ENCODE peak calls at places on chromosome 9, in nine cellular contexts. X is H9, N is hepatocyte, M is esophagus squamous epithelium, K is psoas muscle, V is GM13976, Z is IMR-90, H is fibroblast of lung, I is foreskin fibroblast. S is an unnamed sample.

GRCh38 chr9:84702469-84702868 is 32.9 kb downstream of the NTRK2 start:
- DNase-seq in N (no peak), M (no peak), Z (no peak), I (no peak), H (no peak), V (no peak), K (no peak), X (no peak), S (no peak)

GRCh38 chr9:128553695-128554094 is 1.3 kb downstream of the SPTAN1 start:
- DNase-seq in I (peak; percentile 87), K (no peak), N (peak; percentile 45), M (no peak), H (peak; percentile 75), V (no peak), Z (peak; percentile 86), X (no peak), S (no peak)

GRCh38 chr9:104872959-104873850 is 54.8 kb downstream of the ABCA1 start:
- DNase-seq in M (no peak), V (no peak), H (peak; percentile 98), I (peak; percentile 95), K (peak; percentile 58), N (peak; percentile 55), Z (peak; percentile 97), X (no peak), S (no peak)

GRCh38 chr9:101326501-101326900 is 58.3 kb downstream of the BAAT start:
- DNase-seq in X (no peak), N (no peak), H (peak; percentile 17), K (no peak), V (no peak), I (no peak), M (no peak), Z (no peak), S (no peak)

GRCh38 chr9:125966959-125967711 is 220.0 kb downstream of the PBX3 start:
- DNase-seq in H (peak; percentile 10), X (no peak), V (peak; percentile 6), I (no peak), M (no peak), K (no peak), N (no peak), Z (no peak), S (no peak)

GRCh38 chr9:108039491-108039890 is 549.9 kb upstream of the KLF4 start:
- DNase-seq in N (no peak), V (no peak), Z (no peak), M (no peak), K (no peak), I (peak; percentile 30), H (no peak), X (no peak), S (no peak)

GRCh38 chr9:113875917-113876805 is at the start of gene ZNF618:
- DNase-seq in N (peak; percentile 67), V (peak; percentile 70), H (no peak), M (no peak), X (no peak), I (peak; percentile 64), Z (no peak), K (peak; percentile 61), S (peak; percentile 68)

GRCh38 chr9:103899836-103900235 is 194.3 kb upstream of the SMC2 start:
- DNase-seq in N (no peak), I (no peak), K (no peak), M (no peak), H (no peak), X (no peak), V (no peak), Z (no peak), S (no peak)

GRCh38 chr9:35948901-35949318 is 9.0 kb downstream of the OR2S2 start:
- DNase-seq in K (no peak), X (peak; percentile 47), H (no peak), Z (no peak), I (no peak), M (no peak), N (no peak), V (no peak), S (no peak)

GRCh38 chr9:94147776-94148175 is 63.5 kb downstream of the PTPDC1 start:
- DNase-seq in N (no peak), K (no peak), V (peak; percentile 5), H (no peak), Z (no peak), M (no peak), X (no peak), I (no peak), S (no peak)

GRCh38 chr9:125203259-125203658 is 2.9 kb downstream of the RABEPK start:
- DNase-seq in Z (peak; percentile 46), K (no peak), X (no peak), I (peak; percentile 19), V (no peak), M (no peak), N (no peak), H (no peak), S (no peak)

GRCh38 chr9:18979367-18979766 is 53.6 kb downstream of the SAXO1 start:
- DNase-seq in X (no peak), Z (peak; percentile 71), V (no peak), M (no peak), H (peak; percentile 53), N (peak; percentile 27), K (no peak), I (peak; percentile 80), S (no peak)

GRCh38 chr9:86424246-86424891 is 70.2 kb upstream of the TUT7 start:
- DNase-seq in H (peak; percentile 59), N (no peak), M (no peak), I (peak; percentile 55), V (no peak), X (no peak), K (no peak), Z (peak; percentile 53), S (no peak)

GRCh38 chr9:4258321-4259093 is 41.4 kb downstream of the GLIS3 start:
- DNase-seq in V (no peak), N (no peak), K (no peak), H (peak; percentile 83), X (no peak), M (no peak), I (peak; percentile 48), Z (peak; percentile 87), S (no peak)

GRCh38 chr9:93644397-93645088 is 68.2 kb downstream of the PHF2 start:
- DNase-seq in H (no peak), Z (no peak), X (no peak), M (no peak), V (no peak), I (no peak), K (peak; percentile 72), N (no peak), S (no peak)

GRCh38 chr9:122179690-122180074 is 20.0 kb downstream of the MORN5 start:
- DNase-seq in X (no peak), H (peak; percentile 4), N (peak; percentile 62), M (no peak), I (peak; percentile 37), V (no peak), Z (peak; percentile 29), K (no peak), S (no peak)

GRCh38 chr9:34612788-34613390 is 992 bp upstream of the RPP25L start:
- DNase-seq in K (peak; percentile 84), N (peak; percentile 92), V (peak; percentile 80), X (peak; percentile 86), I (peak; percentile 89), Z (peak; percentile 67), H (peak; percentile 54), M (no peak), S (peak; percentile 81)

GRCh38 chr9:13189362-13189761 is 90.1 kb downstream of the MPDZ start:
- DNase-seq in X (no peak), N (no peak), V (no peak), M (no peak), H (no peak), I (no peak), Z (no peak), K (no peak), S (no peak)

GRCh38 chr9:114608525-114608796 is 2.6 kb upstream of the TMEM268 start:
- DNase-seq in I (no peak), N (no peak), X (no peak), M (no peak), Z (no peak), K (no peak), V (no peak), H (no peak), S (no peak)

GRCh38 chr9:23563497-23563896 is 262.5 kb downstream of the ELAVL2 start:
- DNase-seq in Z (no peak), H (peak; percentile 68), V (no peak), N (no peak), K (no peak), X (no peak), M (no peak), I (no peak), S (no peak)

DNA sequence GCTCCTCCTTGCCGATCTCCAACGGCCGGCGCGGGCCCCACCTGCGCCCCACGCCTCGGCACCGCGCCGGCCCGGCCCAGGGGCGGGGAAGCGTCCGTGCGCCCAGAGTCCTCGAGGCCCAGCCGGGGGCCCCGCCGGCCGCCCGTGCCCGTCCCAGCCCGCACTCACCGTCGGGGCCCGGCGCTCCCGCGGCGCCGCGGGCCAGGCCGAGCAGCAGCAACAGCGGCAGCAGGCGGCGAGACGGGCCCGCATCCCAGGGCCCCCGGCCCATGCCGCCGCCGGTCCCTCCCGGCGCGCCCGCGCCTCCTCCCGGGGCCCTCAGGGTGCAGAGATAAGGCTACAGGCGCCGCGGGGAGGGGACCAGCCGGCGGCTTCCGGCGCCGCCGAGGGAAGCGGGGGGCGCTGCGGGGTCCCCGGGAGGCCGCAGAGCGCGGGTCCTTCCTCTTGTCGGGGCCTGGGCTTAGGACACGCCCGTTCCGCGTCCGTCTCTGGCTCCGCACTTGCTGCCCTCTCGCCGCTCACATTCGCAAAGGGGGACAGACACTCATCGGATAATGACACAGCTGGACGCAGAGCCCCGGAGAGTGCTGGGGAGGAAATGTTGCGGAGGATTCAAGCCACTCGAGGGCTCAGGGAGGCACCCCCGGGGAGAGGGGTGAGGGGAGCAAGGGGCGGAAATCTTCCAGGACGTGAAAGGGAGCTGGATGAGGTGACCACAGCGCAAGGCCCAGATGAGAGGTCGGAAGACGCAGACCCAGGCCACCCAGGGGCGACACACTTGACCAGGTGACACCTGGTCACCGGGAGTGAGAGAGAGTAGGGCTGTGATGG is at the start of gene SUSD1:
- DNase-seq in N (peak; percentile 74), H (peak; percentile 27), Z (no peak), I (peak; percentile 51), M (no peak), X (peak; percentile 52), K (peak; percentile 67), V (peak; percentile 75), S (peak; percentile 61)
- TF ChIP-seq CTCF in N (no peak), H (no peak), Z (no peak), I (no peak), M (no peak), X (no peak), K (no peak), V (no peak), S (no peak)

GRCh38 chr9:14769235-14769580 is 46.7 kb upstream of the CER1 start:
- DNase-seq in N (peak; percentile 14), Z (peak; percentile 5), H (peak; percentile 18), I (peak; percentile 56), K (no peak), V (no peak), M (no peak), X (no peak), S (no peak)
- TF ChIP-seq CTCF in N (peak; percentile 37), Z (no peak), H (peak; percentile 7), I (no peak), K (peak; percentile 44), V (peak; percentile 15), M (no peak), X (peak; percentile 70), S (no peak)

GRCh38 chr9:134381262-134381661 is 55.0 kb downstream of the RXRA start:
- DNase-seq in H (no peak), Z (no peak), M (no peak), V (no peak), K (no peak), I (no peak), X (no peak), N (no peak), S (no peak)
- TF ChIP-seq CTCF in H (no peak), Z (no peak), M (no peak), V (no peak), K (no peak), I (no peak), X (no peak), N (no peak), S (no peak)

GRCh38 chr9:130155647-130156046 is 16.6 kb upstream of the NCS1 start:
- DNase-seq in Z (no peak), N (no peak), I (no peak), V (no peak), H (no peak), M (no peak), X (no peak), K (no peak), S (no peak)
- TF ChIP-seq CTCF in Z (no peak), N (no peak), I (no peak), V (no peak), H (no peak), M (no peak), X (no peak), K (no peak), S (no peak)

S was measured in nephron progenitor cell.